ENCODE peak calls at places on chromosomes 16 and 17, in ten cellular contexts. T is T-helper 9 cell; L is GM13976; V is T-helper 1 cell; D is uterus; M is left kidney; N is NCI-H2029; W is stimulated activated CD4-positive, alpha-beta T cell treated with anti-CD3 and anti-CD28 coated beads, Interleukin-15, amount 100 ng/mL, for 24 hours; F is AG04450; Q is neural progenitor cell. E is an unnamed sample.

GRCh38 chr17:47895254-47895855 is 681 bp upstream of the SP2 start:
- DNase-seq in T (no peak), L (no peak), V (no peak), D (peak; percentile 47), M (peak; percentile 68), N (no peak), W (peak; percentile 41), F (no peak), Q (no peak), E (no peak)

GRCh38 chr17:66835476-66835875 is 559 bp downstream of the CACNG5 start:
- DNase-seq in T (no peak), L (no peak), V (no peak), D (no peak), M (no peak), N (no peak), W (no peak), F (no peak), Q (peak; percentile 13), E (no peak)

GRCh38 chr16:35363510-35363909 is 1904.1 kb downstream of the TP53TG3F start:
- DNase-seq in T (no peak), L (no peak), V (no peak), D (no peak), M (no peak), N (no peak), W (no peak), F (no peak), Q (no peak), E (no peak)

GRCh38 chr16:69089091-69089912 is 16.2 kb upstream of the HAS3 start:
- DNase-seq in T (no peak), L (peak; percentile 49), V (no peak), D (no peak), M (peak; percentile 69), N (peak; percentile 47), W (peak; percentile 49), F (no peak), Q (peak; percentile 59), E (no peak)

GRCh38 chr16:1080801-1081733 is 8.5 kb downstream of the SSTR5 start:
- DNase-seq in T (no peak), L (no peak), V (no peak), D (no peak), M (peak; percentile 70), N (no peak), W (no peak), F (no peak), Q (no peak), E (no peak)

GRCh38 chr16:2967211-2967631 is 1.9 kb upstream of the PAQR4 start:
- DNase-seq in T (no peak), L (no peak), V (no peak), D (no peak), M (no peak), N (no peak), W (peak; percentile 23), F (no peak), Q (no peak), E (no peak)

GRCh38 chr17:78883533-78884131 is 19.4 kb downstream of the CEP295NL start:
- DNase-seq in T (no peak), L (no peak), V (no peak), D (peak; percentile 92), M (peak; percentile 84), N (peak; percentile 20), W (no peak), F (peak; percentile 93), Q (peak; percentile 90), E (no peak)

GRCh38 chr17:32525116-32525515 is 38.3 kb downstream of the CDK5R1 start:
- DNase-seq in T (no peak), L (no peak), V (no peak), D (no peak), M (peak; percentile 43), N (no peak), W (no peak), F (peak; percentile 27), Q (no peak), E (peak; percentile 14)

GRCh38 chr17:83010323-83011200 is 68.8 kb upstream of the METRNL start:
- DNase-seq in T (no peak), L (peak; percentile 25), V (no peak), D (no peak), M (peak; percentile 54), N (no peak), W (no peak), F (no peak), Q (no peak), E (no peak)

GRCh38 chr17:17840751-17841591 is 4.2 kb upstream of the SREBF1 start:
- DNase-seq in T (no peak), L (no peak), V (no peak), D (no peak), M (peak; percentile 66), N (peak; percentile 39), W (no peak), F (no peak), Q (peak; percentile 47), E (no peak)

GRCh38 chr17:71180801-71181385 is 939.9 kb upstream of the SOX9 start:
- DNase-seq in T (no peak), L (no peak), V (no peak), D (no peak), M (peak; percentile 96), N (peak; percentile 70), W (no peak), F (peak; percentile 6), Q (no peak), E (no peak)

GRCh38 chr16:77297996-77298637 is 98.9 kb downstream of the SYCE1L start:
- DNase-seq in T (no peak), L (no peak), V (no peak), D (no peak), M (no peak), N (no peak), W (no peak), F (no peak), Q (no peak), E (no peak)

GRCh38 chr17:77496831-77497577 is 356.2 kb downstream of the SEC14L1 start:
- DNase-seq in T (no peak), L (no peak), V (no peak), D (peak; percentile 8), M (no peak), N (no peak), W (no peak), F (no peak), Q (no peak), E (no peak)

GRCh38 chr16:87541882-87542234 is 49.0 kb upstream of the ZCCHC14 start:
- DNase-seq in T (no peak), L (no peak), V (no peak), D (no peak), M (no peak), N (no peak), W (no peak), F (no peak), Q (no peak), E (no peak)

GRCh38 chr17:17226451-17227265 is 10.3 kb downstream of the FLCN start:
- DNase-seq in T (no peak), L (no peak), V (no peak), D (no peak), M (no peak), N (no peak), W (no peak), F (no peak), Q (no peak), E (no peak)

GRCh38 chr17:74362811-74363498 is 1.3 kb upstream of the BTBD17 start:
- DNase-seq in T (no peak), L (no peak), V (no peak), D (no peak), M (no peak), N (no peak), W (no peak), F (no peak), Q (no peak), E (no peak)

GRCh38 chr17:79290726-79291125 is 216.1 kb downstream of the ENGASE start:
- DNase-seq in T (no peak), L (no peak), V (no peak), D (no peak), M (no peak), N (no peak), W (no peak), F (no peak), Q (no peak), E (no peak)

GRCh38 chr16:63287411-63287810 is 1251.2 kb upstream of the CDH8 start:
- DNase-seq in T (no peak), L (no peak), V (no peak), D (no peak), M (peak; percentile 12), N (no peak), W (no peak), F (no peak), Q (no peak), E (no peak)

GRCh38 chr17:29010129-29010528 is 4.3 kb upstream of the SEZ6 start:
- DNase-seq in T (no peak), L (no peak), V (no peak), D (no peak), M (no peak), N (no peak), W (no peak), F (no peak), Q (no peak), E (no peak)

GRCh38 chr17:50037321-50038107 is 18.4 kb upstream of the ITGA3 start:
- DNase-seq in T (no peak), L (peak; percentile 21), V (no peak), D (peak; percentile 74), M (peak; percentile 77), N (no peak), W (no peak), F (no peak), Q (no peak), E (no peak)

GRCh38 chr16:30780549-30780948 is 6.5 kb downstream of the ZNF629 start:
- DNase-seq in T (no peak), L (no peak), V (no peak), D (no peak), M (no peak), N (no peak), W (no peak), F (no peak), Q (no peak), E (no peak)

GRCh38 chr16:89216315-89217137 is 977 bp upstream of the ZNF778 start:
- DNase-seq in T (peak; percentile 73), L (peak; percentile 85), V (peak; percentile 57), D (peak; percentile 75), M (peak; percentile 91), N (peak; percentile 46), W (peak; percentile 85), F (peak; percentile 41), Q (peak; percentile 88), E (peak; percentile 84)

GRCh38 chr16:54443352-54443751 is 156.8 kb upstream of the IRX3 start:
- DNase-seq in T (no peak), L (no peak), V (no peak), D (no peak), M (no peak), N (no peak), W (no peak), F (no peak), Q (no peak), E (no peak)

GRCh38 chr17:49523706-49524472 is 28.8 kb downstream of the NGFR start:
- DNase-seq in T (no peak), L (no peak), V (no peak), D (no peak), M (no peak), N (no peak), W (no peak), F (no peak), Q (no peak), E (no peak)

GRCh38 chr17:80650751-80651173 is 106.1 kb downstream of the RPTOR start:
- DNase-seq in T (no peak), L (no peak), V (no peak), D (no peak), M (no peak), N (no peak), W (no peak), F (no peak), Q (peak; percentile 29), E (no peak)

GRCh38 chr17:76458580-76459490 is 5.9 kb upstream of the UBE2O start:
- DNase-seq in T (no peak), L (peak; percentile 80), V (no peak), D (no peak), M (peak; percentile 74), N (no peak), W (no peak), F (no peak), Q (peak; percentile 82), E (peak; percentile 40)

GRCh38 chr17:80414508-80414802 is 512 bp upstream of the ENDOV start:
- DNase-seq in T (no peak), L (no peak), V (no peak), D (no peak), M (peak; percentile 62), N (no peak), W (no peak), F (no peak), Q (no peak), E (no peak)

GRCh38 chr17:75174996-75175395 is 7.8 kb downstream of the SUMO2 start:
- DNase-seq in T (no peak), L (no peak), V (no peak), D (no peak), M (no peak), N (no peak), W (no peak), F (no peak), Q (no peak), E (no peak)

E was measured in KBM-7.